ENCODE peak calls at places on chromosomes 6 and 20, in four cellular contexts. Z is upper lobe of left lung, N is SK-N-DZ, P is H4. E is an unnamed sample.

GRCh38 chr20:22408521-22409402 is 175.6 kb downstream of the FOXA2 start:
- DNase-seq in Z (no peak), N (no peak), P (no peak), E (no peak)

GRCh38 chr20:1537731-1538058 is 19.8 kb downstream of the SIRPD start:
- DNase-seq in Z (peak; percentile 75), N (no peak), P (no peak), E (peak; percentile 52)

GRCh38 chr6:5817869-5818268 is 188.9 kb downstream of the NRN1 start:
- DNase-seq in Z (no peak), N (no peak), P (no peak), E (no peak)

GRCh38 chr20:38132910-38133501 is 32.1 kb downstream of the TGM2 start:
- DNase-seq in Z (no peak), N (no peak), P (no peak), E (no peak)

GRCh38 chr20:57167971-57168693 is 98.3 kb downstream of the BMP7 start:
- DNase-seq in Z (peak; percentile 28), N (no peak), P (peak; percentile 70), E (peak; percentile 25)

GRCh38 chr20:45445805-45446562 is 23.6 kb upstream of the WFDC2 start:
- DNase-seq in Z (no peak), N (peak; percentile 32), P (peak; percentile 20), E (no peak)

GRCh38 chr6:54633601-54634000 is 213.0 kb upstream of the FAM83B start:
- DNase-seq in Z (no peak), N (no peak), P (no peak), E (no peak)

GRCh38 chr6:4936681-4937041 is 67.2 kb downstream of the RPP40 start:
- DNase-seq in Z (no peak), N (peak; percentile 38), P (peak; percentile 56), E (no peak)

GRCh38 chr6:64547594-64548268 is 912.1 kb downstream of the PHF3 start:
- DNase-seq in Z (no peak), N (no peak), P (no peak), E (no peak)

GRCh38 chr6:107603029-107603428 is 113.1 kb downstream of the SOBP start:
- DNase-seq in Z (no peak), N (no peak), P (no peak), E (no peak)

GRCh38 chr20:19114410-19114809 is 98.0 kb upstream of the SLC24A3 start:
- DNase-seq in Z (no peak), N (no peak), P (no peak), E (no peak)

GRCh38 chr20:884983-885952 is 30.9 kb downstream of the ANGPT4 start:
- DNase-seq in Z (no peak), N (peak; percentile 70), P (no peak), E (peak; percentile 60)

GRCh38 chr6:43736844-43737243 is 33.2 kb upstream of the VEGFA start:
- DNase-seq in Z (no peak), N (no peak), P (no peak), E (no peak)

GRCh38 chr6:116136933-116137340 is 11.0 kb upstream of the COL10A1 start:
- DNase-seq in Z (no peak), N (no peak), P (peak; percentile 2), E (no peak)

GRCh38 chr6:41626917-41627316 is 11.4 kb upstream of the MDFI start:
- DNase-seq in Z (no peak), N (no peak), P (no peak), E (no peak)

GRCh38 chr6:73388800-73389512 is 5.7 kb upstream of the DDX43 start:
- DNase-seq in Z (peak; percentile 70), N (peak; percentile 35), P (no peak), E (peak; percentile 72)

GRCh38 chr6:117449549-117450439 is 24.1 kb upstream of the ROS1 start:
- DNase-seq in Z (peak; percentile 33), N (peak; percentile 74), P (peak; percentile 63), E (no peak)

GRCh38 chr20:32829291-32830005 is 9.7 kb downstream of the MAPRE1 start:
- DNase-seq in Z (no peak), N (no peak), P (no peak), E (no peak)

E was measured in heart left ventricle.